ENCODE peak calls at places on chromosomes 1 and 21, in eight cellular contexts. A is tibial nerve, S is sigmoid colon, G is esophagus muscularis mucosa, M is transverse colon, B is A549, D is suprapubic skin, Z is stomach. C is an unnamed sample.

GRCh38 chr1:227454686-227455085 is 108.7 kb upstream of the ZNF678 start:
- DNase-seq in A (no peak), S (no peak), G (peak), M (no peak), B (no peak), D (no peak), Z (no peak), C (no peak)

GRCh38 chr1:29593601-29594382 is 357.5 kb downstream of the PTPRU start:
- DNase-seq in A (no peak), S (no peak), G (peak), M (no peak), B (no peak), D (no peak), Z (no peak), C (no peak)

GRCh38 chr21:36757246-36757645 is 58.3 kb downstream of the SIM2 start:
- DNase-seq in A (no peak), S (no peak), G (no peak), M (no peak), B (no peak), D (no peak), Z (no peak), C (no peak)

GRCh38 chr1:7565099-7565750 is 205.9 kb upstream of the VAMP3 start:
- DNase-seq in A (no peak), S (no peak), G (no peak), M (no peak), B (no peak), D (no peak), Z (no peak), C (peak)

GRCh38 chr1:30829889-30830288 is 72.3 kb upstream of the LAPTM5 start:
- DNase-seq in A (no peak), S (no peak), G (no peak), M (no peak), B (no peak), D (no peak), Z (no peak), C (no peak)

GRCh38 chr1:180630408-180631196 is 1.2 kb upstream of the XPR1 start:
- DNase-seq in A (no peak), S (no peak), G (no peak), M (no peak), B (no peak), D (no peak), Z (no peak), C (no peak)

GRCh38 chr1:95284420-95284819 is 50.4 kb downstream of the RWDD3 start:
- DNase-seq in A (no peak), S (no peak), G (no peak), M (no peak), B (no peak), D (no peak), Z (no peak), C (no peak)

GRCh38 chr1:93042134-93042821 is 36.8 kb upstream of the MTF2 start:
- DNase-seq in A (no peak), S (no peak), G (no peak), M (peak), B (no peak), D (no peak), Z (no peak), C (no peak)

GRCh38 chr1:45573231-45573804 is 10.5 kb upstream of the NASP start:
- DNase-seq in A (no peak), S (peak), G (no peak), M (no peak), B (no peak), D (no peak), Z (no peak), C (no peak)

GRCh38 chr1:170729608-170730378 is 65.9 kb downstream of the PRRX1 start:
- DNase-seq in A (no peak), S (no peak), G (no peak), M (no peak), B (no peak), D (no peak), Z (no peak), C (no peak)

GRCh38 chr1:8011016-8011415 is 15.1 kb downstream of the ERRFI1 start:
- DNase-seq in A (no peak), S (no peak), G (no peak), M (no peak), B (no peak), D (no peak), Z (no peak), C (no peak)

GRCh38 chr1:207993477-207994445 is 82.8 kb upstream of the CD34 start:
- DNase-seq in A (no peak), S (no peak), G (no peak), M (no peak), B (peak), D (no peak), Z (no peak), C (no peak)

GRCh38 chr1:161487483-161487827 is 17.8 kb upstream of the FCGR2A start:
- DNase-seq in A (no peak), S (no peak), G (no peak), M (peak), B (no peak), D (no peak), Z (no peak), C (no peak)

GRCh38 chr1:2787163-2787911 is 14.2 kb downstream of the TTC34 start:
- DNase-seq in A (no peak), S (peak), G (no peak), M (no peak), B (no peak), D (peak), Z (peak), C (no peak)

GRCh38 chr21:16594191-16594590 is 864.4 kb downstream of the USP25 start:
- DNase-seq in A (no peak), S (no peak), G (no peak), M (no peak), B (no peak), D (no peak), Z (no peak), C (no peak)

GRCh38 chr1:186033744-186034345 is 299.7 kb downstream of the HMCN1 start:
- DNase-seq in A (no peak), S (no peak), G (no peak), M (no peak), B (no peak), D (no peak), Z (no peak), C (no peak)

GRCh38 chr1:111052246-111052645 is 87.6 kb downstream of the DRAM2 start:
- DNase-seq in A (no peak), S (no peak), G (no peak), M (no peak), B (no peak), D (no peak), Z (no peak), C (no peak)

GRCh38 chr1:7447093-7447492 is 324.0 kb upstream of the VAMP3 start:
- DNase-seq in A (no peak), S (no peak), G (no peak), M (no peak), B (no peak), D (no peak), Z (no peak), C (no peak)

GRCh38 chr1:218390625-218391024 is 45.5 kb downstream of the TGFB2 start:
- DNase-seq in A (no peak), S (no peak), G (no peak), M (no peak), B (no peak), D (no peak), Z (no peak), C (no peak)

GRCh38 chr1:174222166-174222949 is 63.0 kb downstream of the RABGAP1L start:
- DNase-seq in A (no peak), S (no peak), G (no peak), M (no peak), B (no peak), D (no peak), Z (no peak), C (no peak)

GRCh38 chr1:39509360-39510009 is 18.0 kb downstream of the BMP8A start:
- DNase-seq in A (no peak), S (peak), G (no peak), M (peak), B (no peak), D (no peak), Z (no peak), C (peak)

GRCh38 chr1:78068681-78069283 is 23.0 kb downstream of the GIPC2 start:
- DNase-seq in A (no peak), S (no peak), G (no peak), M (no peak), B (no peak), D (no peak), Z (no peak), C (no peak)

GRCh38 chr1:15636436-15636835 is 19.2 kb downstream of the DDI2 start:
- DNase-seq in A (no peak), S (no peak), G (no peak), M (no peak), B (no peak), D (no peak), Z (no peak), C (no peak)

GRCh38 chr1:89697397-89697796 is 64.5 kb downstream of the LRRC8C start:
- DNase-seq in A (no peak), S (no peak), G (no peak), M (no peak), B (no peak), D (no peak), Z (no peak), C (no peak)

GRCh38 chr21:44647222-44647552 is 973 bp downstream of the KRTAP10-11 start:
- DNase-seq in A (no peak), S (no peak), G (peak), M (no peak), B (no peak), D (no peak), Z (peak), C (no peak)

GRCh38 chr1:89843279-89844121 is 22.7 kb downstream of the LRRC8D start:
- DNase-seq in A (peak), S (peak), G (peak), M (peak), B (peak), D (peak), Z (peak), C (peak)

GRCh38 chr1:47791879-47792608 is 205.1 kb downstream of the TRABD2B start:
- DNase-seq in A (no peak), S (no peak), G (no peak), M (no peak), B (no peak), D (no peak), Z (no peak), C (no peak)

GRCh38 chr1:186474208-186474607 is 13.3 kb upstream of the PDC start:
- DNase-seq in A (no peak), S (no peak), G (no peak), M (no peak), B (peak), D (no peak), Z (no peak), C (no peak)

GRCh38 chr1:236282159-236282716 is 480 bp upstream of the ERO1B start:
- DNase-seq in A (peak), S (no peak), G (no peak), M (no peak), B (no peak), D (no peak), Z (no peak), C (no peak)

GRCh38 chr1:181501612-181502011 is 18.3 kb downstream of the CACNA1E start:
- DNase-seq in A (no peak), S (no peak), G (no peak), M (no peak), B (no peak), D (no peak), Z (no peak), C (no peak)

GRCh38 chr1:30708361-30708728 is 15.0 kb downstream of the MATN1 start:
- DNase-seq in A (no peak), S (no peak), G (no peak), M (no peak), B (no peak), D (no peak), Z (no peak), C (no peak)

GRCh38 chr1:29851666-29852065 is 615.3 kb downstream of the PTPRU start:
- DNase-seq in A (no peak), S (no peak), G (no peak), M (no peak), B (peak), D (no peak), Z (no peak), C (no peak)

GRCh38 chr1:245169391-245169790 is 14.6 kb downstream of the KIF26B start:
- DNase-seq in A (no peak), S (no peak), G (no peak), M (no peak), B (no peak), D (no peak), Z (no peak), C (no peak)

GRCh38 chr1:173024543-173024942 is 26.2 kb downstream of the TNFSF18 start:
- DNase-seq in A (no peak), S (no peak), G (no peak), M (no peak), B (no peak), D (no peak), Z (no peak), C (no peak)
- TF ChIP-seq CTCF in A (no peak), S (no peak), G (no peak), M (no peak), B (no peak), D (no peak), Z (no peak), C (no peak)

DNA sequence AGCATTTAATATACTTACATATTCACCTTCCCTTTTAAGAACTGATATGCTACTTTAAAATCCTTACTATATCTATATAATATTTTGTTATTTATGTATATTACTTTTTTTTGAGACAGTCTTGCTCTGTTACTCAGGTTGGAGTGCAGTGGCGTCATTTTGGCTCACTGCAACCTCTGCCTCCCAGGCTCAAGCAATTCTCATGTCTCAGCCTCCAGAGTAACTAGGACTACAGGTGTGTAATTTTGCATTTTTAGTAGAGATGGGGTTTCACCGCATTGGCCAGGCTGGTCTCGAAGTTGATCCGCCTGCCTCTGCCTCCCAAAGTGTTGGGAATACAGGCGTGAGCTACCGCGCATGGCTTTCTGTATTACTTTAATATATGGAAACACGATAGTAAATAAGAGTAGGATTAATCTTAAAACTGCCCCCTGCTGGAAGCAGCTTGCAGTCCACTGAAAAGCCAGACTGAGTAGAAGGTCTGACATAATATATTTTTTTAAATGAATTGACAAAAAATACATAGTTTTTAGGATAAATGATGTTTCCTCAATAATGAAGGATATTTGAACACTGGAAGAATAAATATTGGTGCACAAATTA is 24.4 kb downstream of the RCAN3 start:
- DNase-seq in A (no peak), S (no peak), G (no peak), M (no peak), B (peak), D (no peak), Z (no peak), C (no peak)
- TF ChIP-seq EP300 in A (no peak), S (no peak), G (no peak), M (no peak), B (no peak), D (no peak), Z (no peak), C (no peak)

GRCh38 chr1:202224453-202224852 is 30.9 kb downstream of the LGR6 start:
- DNase-seq in A (no peak), S (no peak), G (no peak), M (no peak), B (no peak), D (no peak), Z (no peak), C (no peak)
- TF ChIP-seq CTCF in A (no peak), S (no peak), G (no peak), M (no peak), B (no peak), D (no peak), Z (no peak), C (no peak)

GRCh38 chr1:46679789-46680573 is 8.3 kb downstream of the TEX38 start:
- DNase-seq in A (no peak), S (no peak), G (no peak), M (no peak), B (no peak), D (no peak), Z (no peak), C (no peak)

GRCh38 chr1:46677339-46677738 is 5.7 kb downstream of the TEX38 start:
- DNase-seq in A (no peak), S (no peak), G (no peak), M (no peak), B (no peak), D (no peak), Z (no peak), C (no peak)

GRCh38 chr1:46684670-46685069 is 13.0 kb downstream of the TEX38 start:
- DNase-seq in A (no peak), S (no peak), G (no peak), M (no peak), B (no peak), D (no peak), Z (no peak), C (no peak)

GRCh38 chr1:46682064-46682463 is 10.4 kb downstream of the TEX38 start:
- DNase-seq in A (no peak), S (no peak), G (no peak), M (no peak), B (no peak), D (no peak), Z (no peak), C (no peak)

GRCh38 chr1:46681333-46682034 is 9.8 kb downstream of the TEX38 start:
- DNase-seq in A (no peak), S (no peak), G (no peak), M (no peak), B (no peak), D (no peak), Z (no peak), C (no peak)
- TF ChIP-seq EP300 in A (no peak), S (no peak), G (no peak), M (no peak), B (no peak), D (no peak), Z (no peak), C (no peak)

GRCh38 chr1:223001653-223002634 is 141.1 kb downstream of the TLR5 start:
- DNase-seq in A (no peak), S (no peak), G (no peak), M (no peak), B (peak), D (no peak), Z (no peak), C (no peak)
- TF ChIP-seq CTCF in A (no peak), S (no peak), G (peak), M (no peak), B (peak), D (no peak), Z (no peak), C (no peak)

GRCh38 chr21:34889287-34889536 is 159.9 kb downstream of the RUNX1 start:
- DNase-seq in A (no peak), S (peak), G (peak), M (peak), B (peak), D (no peak), Z (peak), C (peak)
- TF ChIP-seq EP300 in A (no peak), S (no peak), G (no peak), M (no peak), B (no peak), D (no peak), Z (no peak), C (no peak)

C was measured in ovary.